ENCODE peak calls at places on chromosome 12, in seven cellular contexts. X, B, G, I, D, C and S are unnamed samples.

GRCh38 chr12:105378821-105379400 is 48.4 kb downstream of the C12orf75 start:
- DNase-seq in X (no peak), B (no peak), G (no peak), I (peak; percentile 47), D (no peak), C (peak; percentile 49), S (no peak)

GRCh38 chr12:105764216-105764835 is 374.4 kb downstream of the NUAK1 start:
- DNase-seq in X (no peak), B (peak; percentile 92), G (no peak), I (no peak), D (no peak), C (no peak), S (no peak)

GRCh38 chr12:86139671-86140070 is 116.5 kb downstream of the MGAT4C start:
- DNase-seq in X (peak; percentile 25), B (peak; percentile 36), G (no peak), I (no peak), D (no peak), C (no peak), S (no peak)

GRCh38 chr12:510071-510825 is 50.5 kb downstream of the B4GALNT3 start:
- DNase-seq in X (no peak), B (no peak), G (no peak), I (peak; percentile 16), D (no peak), C (peak; percentile 19), S (peak; percentile 43)

GRCh38 chr12:7750350-7750749 is 3.2 kb upstream of the CLEC4C start:
- DNase-seq in X (no peak), B (no peak), G (no peak), I (peak; percentile 7), D (no peak), C (no peak), S (no peak)

GRCh38 chr12:6330999-6331714 is 10.7 kb downstream of the TNFRSF1A start:
- DNase-seq in X (no peak), B (no peak), G (no peak), I (no peak), D (no peak), C (no peak), S (no peak)

GRCh38 chr12:4215862-4216541 is 57.6 kb upstream of the CCND2 start:
- DNase-seq in X (no peak), B (no peak), G (no peak), I (no peak), D (no peak), C (no peak), S (no peak)

GRCh38 chr12:14771651-14772137 is 31.6 kb downstream of the WBP11 start:
- DNase-seq in X (no peak), B (no peak), G (no peak), I (peak; percentile 7), D (no peak), C (no peak), S (no peak)

GRCh38 chr12:45200497-45201043 is 15.3 kb upstream of the ANO6 start:
- DNase-seq in X (peak; percentile 36), B (no peak), G (no peak), I (no peak), D (no peak), C (no peak), S (no peak)

DNA sequence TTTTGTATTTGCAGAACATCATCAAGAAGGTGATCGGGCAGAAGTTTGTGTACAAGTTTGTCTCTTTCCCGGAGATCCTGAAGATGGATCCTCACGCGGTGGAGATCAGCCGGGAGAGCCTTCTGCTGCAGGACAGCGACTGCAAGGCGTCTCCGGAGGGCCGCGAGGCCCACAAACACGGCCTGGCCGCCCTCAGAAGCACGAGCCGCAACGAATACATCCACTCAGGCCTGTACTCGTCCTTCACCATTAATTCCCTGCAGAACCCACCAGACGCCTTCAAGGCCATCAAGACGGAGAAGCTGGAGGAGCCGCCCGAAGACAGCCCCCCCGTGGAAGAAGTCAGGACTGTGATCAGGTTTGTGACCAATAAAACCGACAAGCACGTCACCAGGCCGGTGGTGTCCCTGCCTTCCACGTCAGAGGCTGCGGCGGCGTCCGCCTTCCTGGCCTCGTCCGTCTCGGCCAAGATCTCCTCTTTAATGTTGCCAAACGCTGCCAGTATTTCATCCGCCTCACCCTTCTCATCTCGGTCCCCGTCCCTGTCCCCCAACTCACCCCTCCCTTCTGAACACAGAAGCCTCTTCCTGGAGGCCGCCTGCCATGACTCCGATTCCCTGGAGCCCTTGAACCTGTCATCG is 52.9 kb downstream of the ELK3 start:
- DNase-seq in X (no peak), B (no peak), G (no peak), I (no peak), D (no peak), C (no peak), S (no peak)
- H4K20me1 ChIP-seq in X (peaks cover 58% of the 10 kb centered on the region), B (no peaks in the 10 kb centered on the region), G (no peaks in the 10 kb centered on the region), I (no peaks in the 10 kb centered on the region), D (peaks cover 3% of the 10 kb centered on the region), C (peaks cover 8% of the 10 kb centered on the region), S (no peaks in the 10 kb centered on the region)

GRCh38 chr12:54282949-54283593 is 2.5 kb downstream of the HNRNPA1 start:
- DNase-seq in X (no peak), B (no peak), G (no peak), I (no peak), D (no peak), C (no peak), S (no peak)
- H4K20me1 ChIP-seq in X (peaks cover 74% of the 10 kb centered on the region), B (peaks cover 3% of the 10 kb centered on the region), G (peaks cover 52% of the 10 kb centered on the region), I (peaks cover 41% of the 10 kb centered on the region), D (peaks cover 47% of the 10 kb centered on the region), C (peaks cover 16% of the 10 kb centered on the region), S (peaks cover 62% of the 10 kb centered on the region)

GRCh38 chr12:97943359-97943758 is 480.8 kb downstream of the RMST start:
- DNase-seq in X (no peak), B (no peak), G (no peak), I (no peak), D (peak; percentile 44), C (no peak), S (no peak)

GRCh38 chr12:97939141-97939540 is 476.5 kb downstream of the RMST start:
- DNase-seq in X (no peak), B (no peak), G (no peak), I (no peak), D (no peak), C (no peak), S (no peak)

GRCh38 chr12:97940105-97940504 is 477.5 kb downstream of the RMST start:
- DNase-seq in X (no peak), B (no peak), G (no peak), I (no peak), D (no peak), C (no peak), S (no peak)

GRCh38 chr12:97940629-97941028 is 478.0 kb downstream of the RMST start:
- DNase-seq in X (no peak), B (no peak), G (no peak), I (no peak), D (no peak), C (no peak), S (no peak)

DNA sequence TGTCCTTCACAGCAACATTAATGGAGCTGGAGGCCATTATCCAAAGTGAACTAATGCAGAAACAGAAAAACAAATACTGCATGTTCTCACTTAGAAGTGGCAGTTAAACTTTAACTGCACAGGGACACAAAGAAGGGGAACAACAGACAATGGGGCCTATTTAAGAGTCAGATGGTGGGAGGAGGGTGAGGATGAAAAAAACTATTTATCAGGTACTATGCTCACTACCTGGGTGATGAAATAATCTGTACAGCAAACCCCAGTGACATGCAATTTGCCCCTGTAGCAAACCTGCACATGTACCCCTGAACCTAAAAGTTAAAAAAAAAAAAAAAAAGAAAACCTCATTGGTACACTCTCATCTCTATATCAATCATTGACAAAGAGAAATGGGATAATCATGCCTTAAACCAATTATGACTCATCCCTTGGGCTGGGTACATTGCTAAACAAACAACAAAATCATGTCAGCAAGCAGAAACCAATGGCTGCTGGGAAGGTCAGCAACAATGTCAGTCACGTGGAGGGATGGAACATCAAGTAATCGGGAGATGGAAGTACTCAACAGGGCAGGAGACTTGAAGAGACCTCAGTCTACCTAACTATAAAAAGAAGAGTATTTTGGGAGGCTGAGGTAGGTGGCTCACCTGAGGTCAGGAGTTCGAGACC is 479.2 kb downstream of the RMST start:
- DNase-seq in X (no peak), B (no peak), G (no peak), I (no peak), D (no peak), C (no peak), S (peak; percentile 16)
- H4K20me1 ChIP-seq in X (no peaks in the 10 kb centered on the region), B (no peaks in the 10 kb centered on the region), G (no peaks in the 10 kb centered on the region), I (no peaks in the 10 kb centered on the region), D (no peaks in the 10 kb centered on the region), C (no peaks in the 10 kb centered on the region), S (no peaks in the 10 kb centered on the region)

GRCh38 chr12:123965382-123965781 is 7.2 kb downstream of the CCDC92 start:
- DNase-seq in X (no peak), B (no peak), G (no peak), I (no peak), D (no peak), C (no peak), S (no peak)

GRCh38 chr12:123971449-123971769 is 1.2 kb downstream of the CCDC92 start:
- DNase-seq in X (no peak), B (no peak), G (no peak), I (no peak), D (no peak), C (peak; percentile 51), S (no peak)

GRCh38 chr12:123963829-123964228 is 8.8 kb downstream of the CCDC92 start:
- DNase-seq in X (no peak), B (no peak), G (no peak), I (no peak), D (no peak), C (no peak), S (no peak)

GRCh38 chr12:123966596-123966995 is 6.0 kb downstream of the CCDC92 start:
- DNase-seq in X (peak; percentile 80), B (peak; percentile 80), G (no peak), I (peak; percentile 91), D (no peak), C (no peak), S (no peak)

DNA sequence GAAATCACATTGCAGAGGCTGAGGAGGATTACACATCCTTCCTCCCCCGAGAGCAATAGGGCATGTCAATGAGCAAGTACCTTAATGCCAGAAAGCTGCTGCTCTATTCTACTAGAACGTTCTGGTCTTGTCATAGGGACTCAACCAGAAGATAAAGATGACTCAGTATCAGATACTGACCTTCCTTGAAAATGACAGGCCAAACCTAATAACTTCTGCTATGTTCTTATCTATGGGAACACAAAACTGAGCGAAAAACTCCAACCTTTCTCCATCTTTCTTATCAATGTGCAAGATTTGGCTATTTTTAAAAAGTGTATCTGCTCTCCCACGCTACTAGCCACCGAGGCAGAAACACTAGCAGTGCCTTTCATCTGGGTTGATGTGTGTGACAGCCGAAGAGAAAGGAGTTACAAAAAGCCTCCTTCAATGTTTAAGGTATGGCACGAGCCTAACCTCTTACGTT is 5.5 kb downstream of the CCDC92 start:
- DNase-seq in X (no peak), B (no peak), G (no peak), I (no peak), D (no peak), C (no peak), S (no peak)
- H4K20me1 ChIP-seq in X (peaks cover 15% of the 10 kb centered on the region), B (no peaks in the 10 kb centered on the region), G (no peaks in the 10 kb centered on the region), I (peaks cover 5% of the 10 kb centered on the region), D (peaks cover 4% of the 10 kb centered on the region), C (no peaks in the 10 kb centered on the region), S (peaks cover 8% of the 10 kb centered on the region)

GRCh38 chr12:27260746-27261145 is 16.7 kb downstream of the STK38L start:
- DNase-seq in X (peak; percentile 53), B (peak; percentile 60), G (no peak), I (peak; percentile 66), D (no peak), C (peak; percentile 30), S (no peak)
- H4K20me1 ChIP-seq in X (peaks cover 6% of the 10 kb centered on the region), B (no peaks in the 10 kb centered on the region), G (no peaks in the 10 kb centered on the region), I (no peaks in the 10 kb centered on the region), D (no peaks in the 10 kb centered on the region), C (peaks cover 7% of the 10 kb centered on the region), S (peaks cover 2% of the 10 kb centered on the region)

GRCh38 chr12:68957273-68957672 is 24.3 kb upstream of the CPM start:
- DNase-seq in X (no peak), B (no peak), G (no peak), I (peak; percentile 39), D (no peak), C (no peak), S (no peak)
- H4K20me1 ChIP-seq in X (no peaks in the 10 kb centered on the region), B (no peaks in the 10 kb centered on the region), G (no peaks in the 10 kb centered on the region), I (no peaks in the 10 kb centered on the region), D (no peaks in the 10 kb centered on the region), C (no peaks in the 10 kb centered on the region), S (no peaks in the 10 kb centered on the region)